ENCODE peak calls at places on chromosomes 6 and 20, in four cellular contexts. D is IMR-90, N is mesendoderm, H is H1. W is an unnamed sample.

GRCh38 chr20:20772492-20773047 is 60.1 kb upstream of the RALGAPA2 start:
- DNase-seq in H (no peak), N (no peak), D (no peak), W (no peak)

GRCh38 chr6:109760208-109760607 is 69.1 kb downstream of the FIG4 start:
- DNase-seq in N (no peak), H (no peak), D (peak), W (no peak)

GRCh38 chr20:15220009-15220656 is 882.7 kb upstream of the FLRT3 start:
- DNase-seq in H (no peak), N (no peak), D (no peak), W (no peak)

GRCh38 chr6:21109421-21110178 is 484.0 kb upstream of the SOX4 start:
- DNase-seq in N (peak), H (no peak), D (peak), W (no peak)

GRCh38 chr6:101401792-101402617 is 8.5 kb downstream of the GRIK2 start:
- DNase-seq in N (peak), H (peak), D (peak), W (peak)

GRCh38 chr6:7865811-7866210 is 44.8 kb downstream of the TXNDC5 start:
- DNase-seq in D (no peak), N (no peak), H (no peak), W (no peak)

GRCh38 chr6:144657691-144658090 is 372.6 kb downstream of the UTRN start:
- DNase-seq in H (no peak), N (peak), D (no peak), W (peak)

GRCh38 chr6:79077680-79078056 is 386 bp downstream of the PHIP start:
- DNase-seq in N (no peak), H (no peak), D (no peak), W (no peak)

GRCh38 chr20:45440424-45440823 is 24.5 kb downstream of the PIGT start:
- DNase-seq in N (no peak), H (no peak), D (no peak), W (no peak)

GRCh38 chr6:83152913-83153312 is 40.2 kb downstream of the PGM3 start:
- DNase-seq in H (no peak), D (no peak), N (no peak), W (no peak)

GRCh38 chr6:132270745-132271414 is 130.4 kb downstream of the MOXD1 start:
- DNase-seq in N (no peak), D (no peak), H (no peak), W (no peak)

GRCh38 chr6:56708810-56709597 is 66.3 kb upstream of the DST start:
- DNase-seq in N (peak), H (no peak), D (peak), W (no peak)

GRCh38 chr6:16278048-16278724 is 39.8 kb downstream of the GMPR start:
- DNase-seq in H (no peak), N (no peak), D (peak), W (no peak)

GRCh38 chr6:127538750-127539264 is 19.7 kb upstream of the MTCL3 start:
- DNase-seq in H (no peak), N (no peak), D (no peak), W (no peak)

GRCh38 chr6:82385102-82385501 is 21.5 kb downstream of the TPBG start:
- DNase-seq in D (no peak), H (no peak), N (peak), W (no peak)

GRCh38 chr6:89311853-89312531 is 3.1 kb downstream of the GABRR2 start:
- DNase-seq in N (peak), H (peak), D (peak), W (peak)

GRCh38 chr6:6591778-6592388 is 3.4 kb downstream of the LY86 start:
- DNase-seq in N (no peak), H (no peak), D (no peak), W (no peak)

GRCh38 chr20:44862286-44862685 is 23.2 kb upstream of the YWHAB start:
- DNase-seq in N (no peak), D (no peak), H (no peak), W (no peak)

GRCh38 chr6:150236544-150236943 is 93.7 kb downstream of the PPP1R14C start:
- DNase-seq in H (no peak), N (no peak), D (no peak), W (no peak)

GRCh38 chr20:39081255-39081654 is 119.1 kb downstream of the DHX35 start:
- DNase-seq in D (peak), N (peak), H (peak), W (peak)

GRCh38 chr20:16975682-16976081 is 227.5 kb downstream of the OTOR start:
- DNase-seq in N (no peak), H (no peak), D (no peak), W (no peak)
- H3K23ac ChIP-seq in N (no peak), H (no peak), D (no peak), W (no peak)

GRCh38 chr20:62665153-62665754 is 23.0 kb downstream of the SLCO4A1 start:
- DNase-seq in D (no peak), H (no peak), N (no peak), W (no peak)
- H3K56ac ChIP-seq in D (no peak), H (no peak), N (no peak), W (no peak)

GRCh38 chr20:57663681-57664451 is 43.6 kb upstream of the ZBP1 start:
- DNase-seq in D (no peak), N (no peak), H (no peak), W (no peak)
- H3K4ac ChIP-seq in D (no peak), N (no peak), H (no peak), W (no peak)

GRCh38 chr6:130520801-130521200 is 155.0 kb downstream of the TMEM200A start:
- DNase-seq in H (no peak), N (no peak), D (no peak), W (no peak)
- H3K23ac ChIP-seq in H (no peak), N (no peak), D (no peak), W (no peak)

DNA sequence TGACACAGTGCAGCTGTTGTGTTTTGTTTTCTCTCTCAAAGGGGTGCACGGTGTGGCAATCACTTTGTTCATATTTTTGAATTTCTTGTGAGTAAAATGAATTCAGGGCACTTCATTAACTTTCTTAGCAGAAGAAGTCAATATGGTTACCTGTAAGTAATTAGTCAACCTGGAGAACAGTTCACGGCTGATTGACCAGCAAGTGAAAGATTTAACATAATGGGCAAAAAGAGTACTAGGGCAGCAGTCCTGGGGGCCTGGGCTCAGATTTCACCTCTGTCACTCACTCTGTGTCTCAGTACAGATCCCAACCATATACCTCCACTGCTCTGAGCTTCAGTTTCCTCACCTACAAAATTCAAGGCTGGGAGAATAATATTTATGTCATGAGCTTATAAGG is 102.4 kb upstream of the SPTLC3 start:
- DNase-seq in D (no peak), H (no peak), N (no peak), W (no peak)
- H3K56ac ChIP-seq in D (no peak), H (no peak), N (no peak), W (no peak)

GRCh38 chr6:3245216-3245615 is 13.5 kb upstream of the PSMG4 start:
- DNase-seq in H (no peak), D (no peak), N (no peak), W (no peak)

GRCh38 chr6:3249821-3250220 is 8.9 kb upstream of the PSMG4 start:
- DNase-seq in N (no peak), H (no peak), D (no peak), W (no peak)

GRCh38 chr6:3250278-3250677 is 8.5 kb upstream of the PSMG4 start:
- DNase-seq in H (no peak), N (no peak), D (peak), W (no peak)

GRCh38 chr6:3244003-3244831 is 14.5 kb upstream of the PSMG4 start:
- DNase-seq in D (no peak), H (no peak), N (no peak), W (no peak)

GRCh38 chr6:3247255-3248146 is 11.2 kb upstream of the PSMG4 start:
- DNase-seq in H (peak), D (peak), N (peak), W (peak)
- H3K4ac ChIP-seq in H (no peak), D (peak), N (peak), W (no peak)

GRCh38 chr6:3285049-3285639 is 26.4 kb downstream of the PSMG4 start:
- DNase-seq in H (no peak), N (no peak), D (no peak), W (no peak)

GRCh38 chr6:3284436-3284876 is 25.7 kb downstream of the PSMG4 start:
- DNase-seq in N (no peak), D (no peak), H (no peak), W (no peak)

GRCh38 chr6:3282461-3283236 is 23.9 kb downstream of the PSMG4 start:
- DNase-seq in D (no peak), H (no peak), N (no peak), W (no peak)

GRCh38 chr6:3283241-3283640 is 24.5 kb downstream of the PSMG4 start:
- DNase-seq in N (no peak), D (no peak), H (no peak), W (no peak)

GRCh38 chr6:3283641-3284435 is 25.1 kb downstream of the PSMG4 start:
- DNase-seq in D (no peak), N (no peak), H (no peak), W (no peak)
- H3K23ac ChIP-seq in D (no peak), N (no peak), H (no peak), W (no peak)

DNA sequence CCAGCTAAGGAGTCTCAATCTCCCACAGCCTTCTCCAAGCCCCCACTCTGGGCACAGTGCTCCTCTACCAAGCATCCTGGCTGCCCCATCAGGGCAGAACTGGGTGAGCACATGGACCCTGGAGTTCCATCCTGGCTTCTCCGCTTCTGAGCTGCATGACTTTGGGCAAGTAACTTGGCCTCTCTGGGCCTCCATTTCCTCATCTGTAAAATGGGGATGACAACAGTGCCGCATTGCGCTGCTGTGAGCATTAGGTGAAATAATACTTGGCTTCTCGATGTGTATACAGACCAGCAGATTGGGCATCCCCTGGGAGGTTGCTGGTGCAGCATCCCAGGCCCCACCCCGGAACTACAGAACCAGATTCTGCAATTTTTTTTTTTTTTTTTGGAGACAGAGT is 8.3 kb upstream of the RIPOR3 start:
- DNase-seq in H (no peak), N (no peak), D (no peak), W (no peak)
- H3K56ac ChIP-seq in H (no peak), N (no peak), D (no peak), W (no peak)

GRCh38 chr6:158999154-158999668 is 791 bp downstream of the RSPH3 start:
- DNase-seq in N (no peak), D (peak), H (no peak), W (no peak)
- H3K4ac ChIP-seq in N (no peak), D (peak), H (no peak), W (no peak)

DNA sequence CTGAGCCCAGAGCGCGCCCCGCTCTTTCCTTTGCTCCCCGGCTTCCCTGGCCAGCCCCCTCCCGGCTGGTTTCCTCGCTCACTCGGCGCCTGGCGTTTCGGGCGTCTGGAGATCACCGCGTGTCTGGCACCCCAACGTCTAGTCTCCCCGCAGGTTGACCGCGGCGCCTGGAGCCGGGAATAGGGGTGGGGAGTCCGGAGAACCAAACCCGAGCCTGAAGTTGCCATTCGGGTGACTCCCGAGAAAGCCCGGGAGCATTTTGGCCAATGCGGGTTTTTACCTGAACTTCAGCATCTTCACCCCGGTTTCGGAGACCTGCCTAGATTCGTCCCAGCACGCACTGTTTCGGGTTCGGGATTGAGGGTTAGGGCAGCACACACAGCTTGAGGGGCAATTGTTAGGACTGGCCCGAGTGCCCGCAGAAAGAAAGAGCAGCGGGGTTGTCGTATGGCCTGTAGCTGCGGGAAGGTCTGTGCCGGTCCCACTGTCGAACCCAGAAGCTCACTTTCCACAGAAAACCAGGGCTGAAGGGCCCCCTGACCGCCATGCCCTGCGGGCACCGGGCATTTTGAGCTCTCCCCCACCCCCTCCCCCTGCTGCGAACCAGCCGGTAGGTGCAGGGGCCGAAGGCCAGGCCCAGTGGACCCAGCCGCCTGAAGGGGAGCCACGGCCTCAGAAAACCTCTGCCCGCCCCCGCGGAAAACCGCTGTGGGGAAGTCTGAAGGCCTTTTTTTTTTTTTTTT is 2.1 kb downstream of the FOXP4 start:
- DNase-seq in H (no peak), N (no peak), D (no peak), W (no peak)
- H3K23ac ChIP-seq in H (no peak), N (peak), D (peak), W (no peak)

W was measured in H9.